ENCODE peak calls at places on chromosomes 12 and 14, in eight cellular contexts. P is neural progenitor cell, D is brain microvascular endothelial cell, Z is left ventricle myocardium inferior, K is OCI-LY7, A is ovary, B is GM12865, C is AG10803. R is an unnamed sample.

GRCh38 chr14:54169254-54169924 is 212.8 kb upstream of the BMP4 start:
- DNase-seq in P (no peak), D (no peak), Z (no peak), K (no peak), A (no peak), B (no peak), C (no peak), R (no peak)

GRCh38 chr14:67068246-67068645 is 121.0 kb upstream of the GARIN2 start:
- DNase-seq in P (no peak), D (no peak), Z (no peak), K (no peak), A (no peak), B (no peak), C (no peak), R (no peak)

GRCh38 chr14:65566820-65567522 is 154.4 kb downstream of the FUT8 start:
- DNase-seq in P (no peak), D (no peak), Z (no peak), K (no peak), A (no peak), B (peak; percentile 32), C (no peak), R (no peak)

GRCh38 chr12:86600664-86601231 is 344.6 kb upstream of the MGAT4C start:
- DNase-seq in P (no peak), D (no peak), Z (no peak), K (no peak), A (no peak), B (no peak), C (no peak), R (no peak)

GRCh38 chr12:122491991-122492390 is 8.7 kb downstream of the ZCCHC8 start:
- DNase-seq in P (no peak), D (no peak), Z (no peak), K (no peak), A (no peak), B (no peak), C (no peak), R (peak; percentile 66)

GRCh38 chr12:38282886-38283285 is 33.7 kb upstream of the ALG10B start:
- DNase-seq in P (no peak), D (no peak), Z (no peak), K (no peak), A (no peak), B (no peak), C (no peak), R (no peak)

GRCh38 chr12:28390716-28391452 is 200.6 kb downstream of the CCDC91 start:
- DNase-seq in P (no peak), D (peak; percentile 32), Z (no peak), K (no peak), A (no peak), B (no peak), C (peak; percentile 88), R (no peak)

GRCh38 chr12:79614730-79615129 is 76.0 kb downstream of the PAWR start:
- DNase-seq in P (no peak), D (no peak), Z (no peak), K (no peak), A (no peak), B (no peak), C (no peak), R (no peak)

GRCh38 chr12:117228239-117228638 is 38.0 kb upstream of the FBXO21 start:
- DNase-seq in P (no peak), D (peak; percentile 2), Z (no peak), K (no peak), A (no peak), B (no peak), C (no peak), R (peak; percentile 66)

GRCh38 chr12:40262657-40263056 is 37.9 kb downstream of the LRRK2 start:
- DNase-seq in P (no peak), D (no peak), Z (no peak), K (peak; percentile 53), A (no peak), B (peak; percentile 54), C (no peak), R (no peak)

GRCh38 chr12:11969437-11970154 is 101.1 kb upstream of the BCL2L14 start:
- DNase-seq in P (peak; percentile 25), D (no peak), Z (no peak), K (no peak), A (no peak), B (peak; percentile 89), C (no peak), R (no peak)

GRCh38 chr12:74983917-74984316 is 225.7 kb downstream of the KCNC2 start:
- DNase-seq in P (no peak), D (no peak), Z (no peak), K (no peak), A (no peak), B (no peak), C (no peak), R (no peak)

GRCh38 chr14:34554540-34555250 is 15.2 kb upstream of the EAPP start:
- DNase-seq in P (no peak), D (no peak), Z (no peak), K (peak; percentile 30), A (no peak), B (no peak), C (peak; percentile 22), R (peak; percentile 42)

DNA sequence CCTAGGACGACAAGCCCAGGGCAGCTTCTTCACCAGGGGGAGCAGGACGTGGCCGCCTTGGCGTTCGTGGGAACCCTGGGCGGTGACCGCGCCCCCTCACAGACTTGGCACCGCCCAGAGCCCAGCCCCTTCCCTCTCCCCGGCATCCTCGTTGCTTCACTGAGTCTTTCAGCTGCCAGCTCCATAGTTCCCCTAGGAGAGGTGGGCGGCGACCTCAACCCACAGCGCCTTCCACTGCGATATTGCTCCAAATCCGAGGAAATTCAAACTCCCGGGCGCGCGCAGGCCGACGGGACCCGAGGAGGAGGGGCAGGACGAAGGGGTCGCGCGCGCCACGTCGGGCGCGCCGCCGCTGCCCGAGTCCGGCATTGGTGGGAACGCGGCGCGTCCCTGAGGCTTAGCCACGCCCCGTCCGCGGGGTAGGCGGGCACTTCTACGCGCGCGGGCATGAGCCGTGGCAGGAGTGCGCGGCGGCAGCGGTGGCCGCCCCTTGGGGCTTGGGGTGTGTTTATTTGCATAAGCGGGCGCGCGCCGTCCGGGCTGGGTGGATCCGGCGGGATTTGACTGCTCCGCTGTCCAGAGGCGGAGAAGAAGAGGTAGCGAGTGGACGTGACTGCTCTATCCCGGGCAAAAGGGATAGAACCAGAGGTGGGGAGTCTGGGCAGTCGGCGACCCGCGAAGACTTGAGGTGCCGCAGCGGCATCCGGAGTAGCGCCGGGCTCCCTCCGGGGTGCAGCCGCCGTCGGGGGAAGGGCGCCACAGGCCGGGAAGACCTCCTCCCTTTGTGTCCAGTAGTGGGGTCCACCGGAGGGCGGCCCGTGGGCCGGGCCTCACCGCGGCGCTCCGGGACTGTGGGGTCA is at the start of the genes APAF1 and IKBIP:
- DNase-seq in P (peak; percentile 98), D (peak; percentile 96), Z (peak; percentile 99), K (peak; percentile 97), A (peak; percentile 98), B (peak; percentile 97), C (peak; percentile 95), R (peak; percentile 98)
- TF ChIP-seq CTCF in P (no peak), D (peak; percentile 20), Z (no peak), K (no peak), A (no peak), B (no peak), C (peak; percentile 1), R (no peak)

GRCh38 chr12:93725531-93725930 is 48.4 kb downstream of the CRADD start:
- DNase-seq in P (no peak), D (no peak), Z (no peak), K (no peak), A (no peak), B (no peak), C (no peak), R (no peak)

GRCh38 chr12:93727911-93728310 is 50.7 kb downstream of the CRADD start:
- DNase-seq in P (no peak), D (no peak), Z (no peak), K (no peak), A (no peak), B (no peak), C (no peak), R (no peak)

GRCh38 chr12:93729934-93730333 is 52.8 kb downstream of the CRADD start:
- DNase-seq in P (no peak), D (no peak), Z (no peak), K (no peak), A (no peak), B (no peak), C (no peak), R (no peak)

GRCh38 chr12:93723568-93723930 is 46.4 kb downstream of the CRADD start:
- DNase-seq in P (no peak), D (no peak), Z (no peak), K (no peak), A (no peak), B (no peak), C (no peak), R (no peak)

DNA sequence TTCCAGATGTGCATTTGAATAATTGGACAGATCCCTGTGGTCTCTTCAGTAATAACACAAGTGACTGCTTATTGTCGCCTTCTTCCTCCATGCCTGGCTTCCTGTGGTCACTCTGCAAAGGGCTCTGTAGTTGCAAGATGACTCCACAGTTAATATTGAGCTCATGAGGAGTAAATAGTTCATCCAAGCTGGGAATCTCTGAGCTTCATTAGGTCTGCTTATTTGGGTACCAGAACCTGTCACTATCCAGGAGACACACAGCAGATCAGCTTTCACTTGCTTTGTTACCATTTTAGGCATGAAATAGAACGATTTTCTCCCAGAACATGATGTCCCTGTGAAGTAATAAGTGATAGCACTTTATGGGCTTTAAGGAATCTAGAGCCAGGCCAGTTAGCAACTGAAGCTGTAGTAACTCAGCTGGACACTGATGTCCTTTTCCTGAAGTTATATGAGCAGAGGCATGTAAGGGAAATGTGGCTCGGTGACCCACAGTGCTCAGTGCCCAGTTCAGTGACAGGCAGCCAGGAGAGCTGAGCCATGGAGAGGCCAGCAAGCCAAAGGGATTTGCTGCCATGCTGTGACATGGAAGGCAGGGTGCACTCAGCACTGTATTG is 50.1 kb downstream of the CRADD start:
- DNase-seq in P (no peak), D (no peak), Z (no peak), K (no peak), A (no peak), B (peak; percentile 53), C (no peak), R (no peak)
- TF ChIP-seq CTCF in P (no peak), D (no peak), Z (no peak), K (no peak), A (no peak), B (no peak), C (no peak), R (no peak)

DNA sequence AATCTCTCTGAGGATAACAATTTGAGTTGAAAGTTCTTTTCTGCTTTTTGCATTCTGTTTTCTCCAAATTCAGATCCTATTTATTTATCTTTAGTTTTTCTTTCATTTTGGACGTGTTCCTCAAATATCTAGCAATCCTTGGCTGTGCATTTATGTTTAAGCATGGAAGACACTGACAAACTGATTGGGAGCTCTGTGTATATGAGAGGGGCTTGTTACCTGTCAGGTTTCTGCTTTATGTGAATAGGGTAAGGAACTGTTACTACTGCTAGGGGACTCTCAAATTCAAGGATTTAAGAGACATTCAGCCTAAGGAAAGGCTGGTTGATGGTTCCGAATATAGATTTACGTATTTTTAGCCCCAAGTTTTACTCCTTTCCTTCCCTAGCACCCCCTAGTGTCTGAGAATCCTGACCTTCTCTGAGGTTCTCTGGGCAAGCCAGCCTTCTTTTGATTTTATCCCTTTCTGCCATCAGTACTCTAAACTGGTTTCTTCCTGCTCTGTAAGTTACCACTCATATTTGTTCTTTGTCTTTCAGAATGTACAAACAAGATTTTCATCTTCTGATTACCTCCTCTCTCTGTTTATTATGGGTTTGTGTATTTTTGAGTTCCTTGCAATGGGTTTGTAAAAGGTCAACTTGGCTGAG is 30.5 kb downstream of the YLPM1 start:
- DNase-seq in P (peak; percentile 27), D (peak; percentile 8), Z (no peak), K (peak; percentile 16), A (no peak), B (no peak), C (peak; percentile 17), R (no peak)
- TF ChIP-seq CTCF in P (peak; percentile 53), D (peak; percentile 69), Z (peak; percentile 43), K (peak; percentile 69), A (no peak), B (no peak), C (peak; percentile 55), R (peak; percentile 59)

GRCh38 chr12:3303410-3304136 is 187.4 kb upstream of the PRMT8 start:
- DNase-seq in P (peak; percentile 66), D (no peak), Z (no peak), K (no peak), A (no peak), B (no peak), C (no peak), R (no peak)
- TF ChIP-seq CTCF in P (peak; percentile 47), D (peak; percentile 38), Z (no peak), K (no peak), A (no peak), B (no peak), C (no peak), R (no peak)

R was measured in osteoblast.